ENCODE peak calls at places on chromosome 19, in four cellular contexts. G is progenitor cell of endocrine pancreas, Z is tibial nerve, U is pancreas. Q is an unnamed sample.

GRCh38 chr19:50300051-50300450 is 29.1 kb downstream of the KCNC3 start:
- DNase-seq in G (no peak), Z (no peak), U (no peak), Q (no peak)

GRCh38 chr19:50720921-50721291 is 1.3 kb upstream of the SHANK1 start:
- DNase-seq in U (no peak), Z (no peak), G (no peak), Q (no peak)

GRCh38 chr19:6807291-6807690 is 34.8 kb downstream of the VAV1 start:
- DNase-seq in Z (no peak), U (no peak), G (no peak), Q (no peak)

GRCh38 chr19:40571831-40572495 is 4.7 kb upstream of the SHKBP1 start:
- DNase-seq in U (no peak), G (no peak), Z (no peak), Q (no peak)

GRCh38 chr19:40627486-40628279 is 26.5 kb downstream of the LTBP4 start:
- DNase-seq in Z (no peak), G (no peak), U (no peak), Q (no peak)

GRCh38 chr19:11797491-11797890 is 832 bp upstream of the ZNF491 start:
- DNase-seq in G (peak), U (peak), Z (peak), Q (peak)

GRCh38 chr19:17538684-17539287 is 16.7 kb upstream of the COLGALT1 start:
- DNase-seq in G (no peak), Z (no peak), U (no peak), Q (no peak)

GRCh38 chr19:41960973-41961372 is 1.9 kb upstream of the RABAC1 start:
- DNase-seq in U (no peak), G (no peak), Z (no peak), Q (no peak)

GRCh38 chr19:17450264-17451075 is 2.0 kb upstream of the TMEM221 start:
- DNase-seq in Z (no peak), G (no peak), U (no peak), Q (no peak)

GRCh38 chr19:47210689-47211316 is 20.2 kb downstream of the BBC3 start:
- DNase-seq in U (peak), Z (peak), G (peak), Q (peak)

GRCh38 chr19:7292950-7293794 is 1.0 kb downstream of the INSR start:
- DNase-seq in Z (no peak), G (no peak), U (peak), Q (peak)

GRCh38 chr19:13781547-13781946 is 7.3 kb downstream of the C19orf53 start:
- DNase-seq in G (no peak), Z (peak), U (no peak), Q (no peak)

GRCh38 chr19:29727906-29728305 is 12.8 kb upstream of the C19orf12 start:
- DNase-seq in G (no peak), U (no peak), Z (no peak), Q (no peak)

GRCh38 chr19:29724741-29725140 is 9.7 kb upstream of the C19orf12 start:
- DNase-seq in Z (no peak), U (no peak), G (no peak), Q (no peak)

GRCh38 chr19:29724102-29724641 is 9.1 kb upstream of the C19orf12 start:
- DNase-seq in Z (no peak), U (no peak), G (no peak), Q (no peak)
- TF ChIP-seq CTCF in Z (no peak), U (no peak), G (peak), Q (no peak)

GRCh38 chr19:35689836-35690235 is 14.5 kb upstream of the ZBTB32 start:
- DNase-seq in G (no peak), Z (no peak), U (no peak), Q (no peak)

GRCh38 chr19:35693422-35693821 is 10.9 kb upstream of the ZBTB32 start:
- DNase-seq in Z (no peak), U (no peak), G (no peak), Q (no peak)

GRCh38 chr19:35695895-35696422 is 8.4 kb upstream of the ZBTB32 start:
- DNase-seq in G (no peak), U (no peak), Z (no peak), Q (no peak)

GRCh38 chr19:35693835-35694599 is 10.3 kb upstream of the ZBTB32 start:
- DNase-seq in G (peak), Z (peak), U (peak), Q (peak)

DNA sequence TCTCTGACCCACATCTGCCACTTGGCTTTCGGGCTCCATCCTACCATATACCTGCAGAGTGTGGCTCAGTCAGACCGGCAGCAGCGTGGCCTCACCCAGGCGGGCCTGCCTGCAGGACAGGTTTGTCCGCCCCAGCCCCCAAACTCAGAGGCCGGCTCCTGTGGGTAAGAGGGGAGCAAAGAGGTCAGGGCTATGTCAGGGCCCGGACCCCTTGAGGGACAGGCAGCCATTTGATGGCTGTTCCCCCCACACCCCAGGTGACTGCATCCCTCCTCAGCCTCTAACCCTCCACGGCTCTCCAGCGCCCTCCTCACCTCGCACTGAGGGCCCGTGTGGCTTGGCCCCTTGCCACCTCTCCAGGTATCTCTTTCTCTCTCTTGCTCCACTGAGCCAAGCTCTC is 12.3 kb upstream of the ZBTB32 start:
- DNase-seq in U (no peak), Z (no peak), G (no peak), Q (no peak)
- TF ChIP-seq CTCF in U (no peak), Z (no peak), G (no peak), Q (no peak)

DNA sequence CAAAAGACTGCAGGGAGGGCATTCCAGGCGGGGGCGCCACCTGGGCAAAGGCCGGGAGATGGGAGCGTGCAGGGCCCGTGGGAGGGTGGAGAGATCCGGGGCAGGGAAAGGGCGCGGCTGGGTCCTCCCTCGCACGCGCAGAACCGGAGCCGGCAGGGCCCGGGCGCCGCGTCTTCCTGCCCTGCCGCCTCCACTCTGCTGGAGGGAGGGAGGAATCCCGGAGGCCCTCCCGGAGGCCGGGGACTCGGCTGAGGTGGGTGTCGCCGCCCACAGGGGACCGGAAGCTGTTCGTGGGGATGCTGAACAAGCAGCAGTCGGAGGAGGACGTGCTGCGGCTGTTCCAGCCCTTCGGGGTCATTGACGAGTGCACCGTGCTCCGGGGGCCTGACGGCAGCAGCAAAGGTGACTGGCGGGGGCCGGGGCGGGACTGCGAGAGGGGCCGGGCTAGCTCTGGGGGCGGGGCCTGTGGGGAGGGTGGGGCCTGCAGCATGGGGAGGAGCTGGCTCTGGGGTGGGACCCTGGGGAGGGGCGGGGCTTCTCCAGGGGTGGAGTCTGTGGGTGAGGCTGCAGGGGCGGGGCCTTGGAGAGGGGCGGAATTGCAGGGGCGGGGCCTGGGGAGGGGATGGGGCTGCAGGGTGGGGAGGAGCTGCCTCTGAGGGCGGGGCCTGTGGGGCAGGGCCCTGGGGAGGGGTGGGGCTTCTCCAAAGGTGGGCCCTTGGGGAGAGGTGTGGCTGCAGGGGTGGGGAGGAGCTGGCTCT is 51.3 kb downstream of the CELF5 start:
- DNase-seq in Z (peak), G (peak), U (peak), Q (peak)
- TF ChIP-seq CTCF in Z (no peak), G (peak), U (no peak), Q (peak)

DNA sequence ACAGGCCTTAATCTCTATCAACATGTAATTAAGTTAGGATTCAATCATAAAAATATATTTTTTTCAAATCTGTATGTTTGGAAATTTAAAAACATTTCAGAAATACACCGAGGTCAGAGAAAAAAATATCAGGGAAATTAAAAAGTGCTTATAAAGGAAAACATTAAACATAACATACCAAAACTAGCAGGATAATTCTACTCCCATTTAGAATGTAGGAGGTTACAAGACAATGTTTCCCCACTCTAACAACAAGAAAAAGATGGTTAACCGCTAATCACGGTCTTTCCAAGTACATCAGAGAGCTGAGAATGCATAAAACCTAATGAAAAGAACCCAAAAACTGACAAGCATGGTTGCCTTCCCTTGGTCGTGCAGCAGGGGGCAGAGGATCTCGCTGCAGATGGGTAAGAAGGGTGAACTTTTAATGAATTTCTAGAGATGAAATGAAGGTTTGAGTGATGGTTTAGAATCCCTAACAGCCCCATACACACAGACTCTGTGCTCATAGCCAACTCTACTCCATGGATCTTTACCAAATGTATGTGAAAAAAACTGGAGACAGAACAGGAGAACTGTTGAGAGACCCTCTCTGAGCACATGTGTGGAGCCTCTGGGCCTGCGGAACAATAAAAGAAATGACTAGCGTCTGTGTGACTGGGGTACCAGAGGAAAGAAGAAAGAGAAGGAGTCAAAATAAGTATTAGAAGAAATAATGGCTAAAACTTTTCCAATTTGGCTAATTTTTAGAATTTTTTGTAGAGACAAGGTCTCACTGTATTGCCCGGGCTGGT is 51.3 kb upstream of the LSM14A start:
- DNase-seq in U (no peak), G (no peak), Z (peak), Q (peak)
- TF ChIP-seq CTCF in U (peak), G (peak), Z (peak), Q (peak)

GRCh38 chr19:804419-805160 is 7.3 kb downstream of the PTBP1 start:
- DNase-seq in U (no peak), G (no peak), Z (no peak), Q (no peak)
- TF ChIP-seq CTCF in U (no peak), G (no peak), Z (no peak), Q (no peak)

DNA sequence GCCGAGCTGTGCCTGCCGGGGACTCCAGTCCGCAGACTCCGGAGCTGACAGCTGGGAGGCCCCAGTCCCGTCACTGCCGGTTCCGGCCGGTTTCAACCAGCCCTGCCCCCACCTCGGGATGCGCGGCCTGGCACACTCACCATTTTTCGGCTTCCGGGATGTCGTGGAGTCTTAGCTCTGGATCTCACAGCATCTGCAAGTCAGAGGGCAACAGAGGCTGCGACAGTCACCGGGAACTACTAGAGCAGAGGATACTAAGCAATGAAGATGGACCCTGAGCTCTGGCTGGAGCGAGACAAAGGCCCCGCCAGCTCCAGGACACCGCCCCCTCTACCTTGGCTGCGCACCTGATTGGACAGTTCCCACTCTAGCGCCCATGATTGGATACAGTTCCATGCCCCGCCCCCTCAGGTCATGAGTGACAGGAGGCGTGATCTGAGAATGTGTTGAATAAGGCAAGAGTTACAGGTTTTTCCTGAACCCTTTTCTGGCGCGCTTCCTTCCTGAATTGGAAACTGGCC is at the start of gene ZNF682:
- DNase-seq in Z (peak), U (peak), G (peak), Q (peak)
- TF ChIP-seq CTCF in Z (no peak), U (no peak), G (no peak), Q (no peak)